ENCODE peak calls at places on chromosomes 5 and 9, in six cellular contexts. One of them, this sample, is unnamed. For H3K4me1, the result is how much of the 10 kb centered on the place peaks cover.

GRCh38 chr5:43649256-43649655 is 46.3 kb downstream of the NNT start:
- DNase-seq in IMR-90: peak
- DNase-seq in fibroblast of lung: peak
- DNase-seq in left ventricle myocardium inferior: no peak
- DNase-seq in hepatocyte: no peak
- DNase-seq in prostate gland: no peak
- DNase-seq in this sample: peak

GRCh38 chr9:14212116-14212515 is 101.8 kb downstream of the NFIB start:
- DNase-seq in IMR-90: peak
- DNase-seq in fibroblast of lung: peak
- DNase-seq in left ventricle myocardium inferior: no peak
- DNase-seq in hepatocyte: no peak
- DNase-seq in prostate gland: no peak
- DNase-seq in this sample: peak

GRCh38 chr5:55096860-55097259 is 5.6 kb upstream of the GZMA start:
- DNase-seq in IMR-90: no peak
- DNase-seq in fibroblast of lung: no peak
- DNase-seq in left ventricle myocardium inferior: no peak
- DNase-seq in hepatocyte: no peak
- DNase-seq in prostate gland: no peak
- DNase-seq in this sample: no peak

GRCh38 chr9:33106827-33107621 is 30.6 kb upstream of the SMU1 start:
- DNase-seq in IMR-90: peak
- DNase-seq in fibroblast of lung: peak
- DNase-seq in left ventricle myocardium inferior: peak
- DNase-seq in hepatocyte: peak
- DNase-seq in prostate gland: peak
- DNase-seq in this sample: peak

GRCh38 chr9:123080444-123080843 is 47.0 kb downstream of the GPR21 start:
- DNase-seq in IMR-90: no peak
- DNase-seq in fibroblast of lung: no peak
- DNase-seq in left ventricle myocardium inferior: no peak
- DNase-seq in hepatocyte: no peak
- DNase-seq in prostate gland: no peak
- DNase-seq in this sample: no peak

GRCh38 chr5:179371681-179372675 is 26.7 kb upstream of the ADAMTS2 start:
- DNase-seq in IMR-90: no peak
- DNase-seq in fibroblast of lung: no peak
- DNase-seq in left ventricle myocardium inferior: no peak
- DNase-seq in hepatocyte: no peak
- DNase-seq in prostate gland: no peak
- DNase-seq in this sample: no peak

GRCh38 chr9:131869312-131869711 is 129.4 kb upstream of the RAPGEF1 start:
- DNase-seq in IMR-90: no peak
- DNase-seq in fibroblast of lung: no peak
- DNase-seq in left ventricle myocardium inferior: no peak
- DNase-seq in hepatocyte: no peak
- DNase-seq in prostate gland: no peak
- DNase-seq in this sample: no peak

GRCh38 chr9:122354536-122355199 is 16.2 kb upstream of the PTGS1 start:
- DNase-seq in IMR-90: no peak
- DNase-seq in fibroblast of lung: no peak
- DNase-seq in left ventricle myocardium inferior: no peak
- DNase-seq in hepatocyte: no peak
- DNase-seq in prostate gland: no peak
- DNase-seq in this sample: no peak

GRCh38 chr5:177362871-177363507 is 5.3 kb downstream of the RGS14 start:
- DNase-seq in IMR-90: no peak
- DNase-seq in fibroblast of lung: no peak
- DNase-seq in left ventricle myocardium inferior: peak
- DNase-seq in hepatocyte: peak
- DNase-seq in prostate gland: peak
- DNase-seq in this sample: peak

GRCh38 chr9:34381323-34381722 is 4.6 kb upstream of the MYORG start:
- DNase-seq in IMR-90: no peak
- DNase-seq in fibroblast of lung: no peak
- DNase-seq in left ventricle myocardium inferior: no peak
- DNase-seq in hepatocyte: peak
- DNase-seq in prostate gland: no peak
- DNase-seq in this sample: no peak
- H3K4me3 ChIP-seq in IMR-90: peak
- H3K4me3 ChIP-seq in fibroblast of lung: no peak
- H3K4me3 ChIP-seq in left ventricle myocardium inferior: peak
- H3K4me3 ChIP-seq in hepatocyte: peak
- H3K4me3 ChIP-seq in prostate gland: peak
- H3K4me3 ChIP-seq in this sample: peak

GRCh38 chr9:101487443-101487855 is 46.2 kb upstream of the RNF20 start:
- DNase-seq in IMR-90: no peak
- DNase-seq in fibroblast of lung: no peak
- DNase-seq in left ventricle myocardium inferior: no peak
- DNase-seq in hepatocyte: no peak
- DNase-seq in prostate gland: no peak
- DNase-seq in this sample: no peak
- H3K27ac ChIP-seq in IMR-90: no peak
- H3K27ac ChIP-seq in fibroblast of lung: no peak
- H3K27ac ChIP-seq in left ventricle myocardium inferior: peak
- H3K27ac ChIP-seq in hepatocyte: peak
- H3K27ac ChIP-seq in prostate gland: peak
- H3K27ac ChIP-seq in this sample: no peak

GRCh38 chr5:56569051-56569450 is 246.3 kb upstream of the MAP3K1 start:
- DNase-seq in IMR-90: no peak
- DNase-seq in fibroblast of lung: no peak
- DNase-seq in left ventricle myocardium inferior: no peak
- DNase-seq in hepatocyte: no peak
- DNase-seq in prostate gland: no peak
- DNase-seq in this sample: peak
- H3K4me1 ChIP-seq in IMR-90: under half
- H3K4me1 ChIP-seq in fibroblast of lung: under half
- H3K4me1 ChIP-seq in left ventricle myocardium inferior: under half
- H3K4me1 ChIP-seq in hepatocyte: under half
- H3K4me1 ChIP-seq in prostate gland: under half
- H3K4me1 ChIP-seq in this sample: under half

GRCh38 chr5:134245101-134245604 is 19.3 kb upstream of the PPP2CA start:
- DNase-seq in IMR-90: peak
- DNase-seq in fibroblast of lung: peak
- DNase-seq in left ventricle myocardium inferior: no peak
- DNase-seq in hepatocyte: peak
- DNase-seq in prostate gland: no peak
- DNase-seq in this sample: peak
- H3K4me3 ChIP-seq in IMR-90: peak
- H3K4me3 ChIP-seq in fibroblast of lung: no peak
- H3K4me3 ChIP-seq in left ventricle myocardium inferior: no peak
- H3K4me3 ChIP-seq in hepatocyte: no peak
- H3K4me3 ChIP-seq in prostate gland: no peak
- H3K4me3 ChIP-seq in this sample: no peak

DNA sequence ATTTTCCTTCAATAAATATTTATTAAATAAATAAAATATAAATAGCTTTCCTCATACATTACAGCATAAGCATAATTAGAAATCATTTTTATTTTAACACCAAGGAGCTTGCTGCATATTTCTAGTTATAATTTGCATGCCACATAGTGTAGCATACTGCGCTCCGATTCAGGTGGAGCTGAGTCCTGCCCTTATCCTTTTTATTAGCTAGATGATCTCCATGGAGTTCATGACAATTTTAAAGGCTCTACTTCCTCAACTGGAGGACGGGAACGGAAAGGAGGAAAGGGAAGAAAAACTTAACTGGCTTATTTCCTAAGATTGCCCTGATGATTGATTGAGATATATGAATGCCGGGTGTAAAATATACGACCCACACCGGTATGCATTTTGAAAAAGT is 385.2 kb downstream of the PLK2 start:
- DNase-seq in IMR-90: no peak
- DNase-seq in fibroblast of lung: no peak
- DNase-seq in left ventricle myocardium inferior: no peak
- DNase-seq in hepatocyte: no peak
- DNase-seq in prostate gland: no peak
- DNase-seq in this sample: no peak
- H3K27ac ChIP-seq in IMR-90: no peak
- H3K27ac ChIP-seq in fibroblast of lung: no peak
- H3K27ac ChIP-seq in left ventricle myocardium inferior: peak
- H3K27ac ChIP-seq in hepatocyte: no peak
- H3K27ac ChIP-seq in prostate gland: no peak
- H3K27ac ChIP-seq in this sample: no peak

This sample was measured in cardiac muscle cell.